ENCODE peak calls at places on chromosomes 16 and 17, in six cellular contexts. A is central memory CD8-positive, alpha-beta T cell; W is NCI-H460; V is T-helper 9 cell; Y is sciatic nerve; H is GM04504. U is an unnamed sample.

GRCh38 chr16:81711609-81712329 is 67.3 kb upstream of the PLCG2 start:
- DNase-seq in V (no peak), Y (no peak), A (no peak), H (peak), W (peak), U (peak)

GRCh38 chr17:62704381-62704971 is 77.0 kb downstream of the MRC2 start:
- DNase-seq in H (no peak), V (no peak), A (no peak), W (no peak), Y (peak), U (peak)

GRCh38 chr16:80288616-80289015 is 252.2 kb upstream of the DYNLRB2 start:
- DNase-seq in Y (no peak), V (no peak), H (no peak), A (no peak), W (no peak), U (no peak)

GRCh38 chr17:80354381-80354780 is 60.6 kb upstream of the ENDOV start:
- DNase-seq in Y (no peak), V (no peak), H (no peak), W (no peak), A (no peak), U (no peak)

GRCh38 chr17:37450090-37450489 is 39.6 kb upstream of the DUSP14 start:
- DNase-seq in Y (no peak), H (no peak), A (no peak), V (no peak), W (no peak), U (no peak)

GRCh38 chr17:3917391-3917931 is 1.2 kb upstream of the P2RX1 start:
- DNase-seq in A (no peak), W (no peak), Y (no peak), H (no peak), V (no peak), U (no peak)

GRCh38 chr17:79018045-79018695 is 5.8 kb upstream of the C1QTNF1 start:
- DNase-seq in H (no peak), A (no peak), Y (peak), V (no peak), W (no peak), U (peak)

GRCh38 chr16:82439678-82440293 is 187.0 kb upstream of the CDH13 start:
- DNase-seq in A (no peak), W (peak), V (no peak), Y (no peak), H (no peak), U (no peak)

GRCh38 chr16:10827691-10828341 is 9.2 kb upstream of the TVP23A start:
- DNase-seq in Y (peak), H (peak), W (no peak), A (no peak), V (no peak), U (peak)

GRCh38 chr17:39235555-39236221 is 9.9 kb upstream of the STAC2 start:
- DNase-seq in Y (no peak), H (no peak), A (no peak), W (peak), V (no peak), U (peak)

GRCh38 chr17:79979841-79980215 is 55.8 kb downstream of the TBC1D16 start:
- DNase-seq in H (no peak), A (no peak), Y (peak), W (no peak), V (no peak), U (no peak)

GRCh38 chr17:6427284-6427781 is 7.6 kb downstream of the AIPL1 start:
- DNase-seq in Y (no peak), H (no peak), A (no peak), W (no peak), V (no peak), U (no peak)

GRCh38 chr16:4319454-4319853 is 3.6 kb downstream of the GLIS2 start:
- DNase-seq in H (no peak), W (no peak), V (peak), Y (no peak), A (peak), U (no peak)

GRCh38 chr17:39628655-39629493 is 2.1 kb downstream of the PPP1R1B start:
- DNase-seq in A (no peak), Y (no peak), H (no peak), V (no peak), W (no peak), U (peak)

GRCh38 chr17:68910256-68910705 is 44.9 kb downstream of the ABCA8 start:
- DNase-seq in Y (peak), V (no peak), H (no peak), A (no peak), W (no peak), U (peak)

GRCh38 chr17:4534515-4534914 is 20.7 kb downstream of the MYBBP1A start:
- DNase-seq in W (no peak), H (no peak), V (no peak), A (no peak), Y (peak), U (no peak)

GRCh38 chr16:57308041-57308440 is 23.6 kb upstream of the PLLP start:
- DNase-seq in V (no peak), A (no peak), Y (peak), W (no peak), H (no peak), U (no peak)

GRCh38 chr16:82350560-82350959 is 180.5 kb upstream of the MPHOSPH6 start:
- DNase-seq in H (no peak), Y (no peak), A (no peak), W (no peak), V (no peak), U (no peak)

GRCh38 chr16:24070851-24071250 is 185.3 kb upstream of the CACNG3 start:
- DNase-seq in A (no peak), H (peak), Y (no peak), W (peak), V (no peak), U (no peak)

GRCh38 chr17:59038734-59039133 is 67.9 kb downstream of the TRIM37 start:
- DNase-seq in A (no peak), V (no peak), H (no peak), W (no peak), Y (no peak), U (peak)

GRCh38 chr16:75599452-75600277 is 23.4 kb downstream of the ADAT1 start:
- DNase-seq in Y (no peak), V (no peak), H (no peak), W (no peak), A (no peak), U (no peak)

GRCh38 chr17:7001562-7001961 is 5.7 kb downstream of the ALOX12 start:
- DNase-seq in A (no peak), H (no peak), W (no peak), Y (no peak), V (peak), U (no peak)

GRCh38 chr17:58965221-58965620 is 141.5 kb downstream of the TRIM37 start:
- DNase-seq in Y (no peak), W (no peak), V (no peak), H (no peak), A (no peak), U (no peak)

U was measured in body of pancreas.